ENCODE peak calls at places on chromosomes 16 and 17, in nine cellular contexts. One of them, this sample, is unnamed.

GRCh38 chr16:77062878-77063566 is 128.0 kb upstream of the MON1B start:
- DNase-seq in AG04449: no peak
- DNase-seq in brain microvascular endothelial cell: no peak
- DNase-seq in heart right ventricle: no peak
- DNase-seq in foreskin fibroblast: no peak
- DNase-seq in choroid plexus epithelial cell: no peak
- DNase-seq in left ventricle myocardium inferior: no peak
- DNase-seq in cardiac fibroblast: no peak
- DNase-seq in SK-N-SH: no peak
- DNase-seq in this sample: no peak

GRCh38 chr16:64914-65255 is 7.5 kb downstream of the RHBDF1 start:
- DNase-seq in brain microvascular endothelial cell: no peak
- DNase-seq in choroid plexus epithelial cell: no peak
- DNase-seq in heart right ventricle: no peak
- DNase-seq in left ventricle myocardium inferior: no peak
- DNase-seq in foreskin fibroblast: no peak
- DNase-seq in SK-N-SH: no peak
- DNase-seq in cardiac fibroblast: no peak
- DNase-seq in AG04449: no peak
- DNase-seq in this sample: no peak

GRCh38 chr17:59330314-59330942 is 1.0 kb upstream of the YPEL2 start:
- DNase-seq in foreskin fibroblast: peak
- DNase-seq in brain microvascular endothelial cell: no peak
- DNase-seq in left ventricle myocardium inferior: peak
- DNase-seq in cardiac fibroblast: no peak
- DNase-seq in AG04449: no peak
- DNase-seq in choroid plexus epithelial cell: no peak
- DNase-seq in heart right ventricle: peak
- DNase-seq in SK-N-SH: no peak
- DNase-seq in this sample: peak

GRCh38 chr16:50152386-50152806 is 710 bp upstream of the TENT4B start:
- DNase-seq in SK-N-SH: no peak
- DNase-seq in heart right ventricle: peak
- DNase-seq in left ventricle myocardium inferior: peak
- DNase-seq in foreskin fibroblast: peak
- DNase-seq in cardiac fibroblast: peak
- DNase-seq in brain microvascular endothelial cell: no peak
- DNase-seq in AG04449: no peak
- DNase-seq in choroid plexus epithelial cell: peak
- DNase-seq in this sample: no peak

GRCh38 chr17:64355536-64356303 is 34.9 kb downstream of the PECAM1 start:
- DNase-seq in foreskin fibroblast: peak
- DNase-seq in SK-N-SH: no peak
- DNase-seq in cardiac fibroblast: peak
- DNase-seq in choroid plexus epithelial cell: peak
- DNase-seq in heart right ventricle: no peak
- DNase-seq in brain microvascular endothelial cell: no peak
- DNase-seq in left ventricle myocardium inferior: no peak
- DNase-seq in AG04449: no peak
- DNase-seq in this sample: no peak

GRCh38 chr16:56758432-56758831 is 28.5 kb downstream of the NUP93 start:
- DNase-seq in cardiac fibroblast: no peak
- DNase-seq in left ventricle myocardium inferior: no peak
- DNase-seq in foreskin fibroblast: no peak
- DNase-seq in SK-N-SH: no peak
- DNase-seq in heart right ventricle: no peak
- DNase-seq in AG04449: no peak
- DNase-seq in brain microvascular endothelial cell: no peak
- DNase-seq in choroid plexus epithelial cell: no peak
- DNase-seq in this sample: no peak

GRCh38 chr16:70520612-70521297 is 2.6 kb downstream of the COG4 start:
- DNase-seq in heart right ventricle: no peak
- DNase-seq in cardiac fibroblast: peak
- DNase-seq in foreskin fibroblast: peak
- DNase-seq in brain microvascular endothelial cell: peak
- DNase-seq in choroid plexus epithelial cell: peak
- DNase-seq in SK-N-SH: no peak
- DNase-seq in AG04449: peak
- DNase-seq in left ventricle myocardium inferior: no peak
- DNase-seq in this sample: no peak

GRCh38 chr16:17511340-17511739 is 40.6 kb upstream of the XYLT1 start:
- DNase-seq in AG04449: peak
- DNase-seq in choroid plexus epithelial cell: no peak
- DNase-seq in heart right ventricle: no peak
- DNase-seq in left ventricle myocardium inferior: no peak
- DNase-seq in cardiac fibroblast: peak
- DNase-seq in brain microvascular endothelial cell: no peak
- DNase-seq in SK-N-SH: peak
- DNase-seq in foreskin fibroblast: peak
- DNase-seq in this sample: no peak

GRCh38 chr16:13997933-13998332 is 73.2 kb upstream of the MRTFB start:
- DNase-seq in foreskin fibroblast: no peak
- DNase-seq in cardiac fibroblast: no peak
- DNase-seq in brain microvascular endothelial cell: no peak
- DNase-seq in SK-N-SH: no peak
- DNase-seq in AG04449: no peak
- DNase-seq in choroid plexus epithelial cell: no peak
- DNase-seq in heart right ventricle: no peak
- DNase-seq in left ventricle myocardium inferior: no peak
- DNase-seq in this sample: no peak

GRCh38 chr17:5587431-5588032 is 3.2 kb upstream of the NLRP1 start:
- DNase-seq in cardiac fibroblast: peak
- DNase-seq in foreskin fibroblast: peak
- DNase-seq in brain microvascular endothelial cell: peak
- DNase-seq in choroid plexus epithelial cell: peak
- DNase-seq in left ventricle myocardium inferior: no peak
- DNase-seq in SK-N-SH: peak
- DNase-seq in AG04449: no peak
- DNase-seq in heart right ventricle: peak
- DNase-seq in this sample: no peak

GRCh38 chr16:73054732-73055481 is 7.0 kb upstream of the ZFHX3 start:
- DNase-seq in foreskin fibroblast: peak
- DNase-seq in cardiac fibroblast: peak
- DNase-seq in AG04449: no peak
- DNase-seq in brain microvascular endothelial cell: no peak
- DNase-seq in left ventricle myocardium inferior: no peak
- DNase-seq in SK-N-SH: peak
- DNase-seq in choroid plexus epithelial cell: peak
- DNase-seq in heart right ventricle: no peak
- DNase-seq in this sample: no peak

GRCh38 chr16:19375561-19376158 is 42.0 kb upstream of the TMC5 start:
- DNase-seq in heart right ventricle: peak
- DNase-seq in SK-N-SH: peak
- DNase-seq in AG04449: no peak
- DNase-seq in brain microvascular endothelial cell: peak
- DNase-seq in left ventricle myocardium inferior: no peak
- DNase-seq in cardiac fibroblast: peak
- DNase-seq in foreskin fibroblast: peak
- DNase-seq in choroid plexus epithelial cell: peak
- DNase-seq in this sample: no peak

GRCh38 chr16:53545433-53545832 is 42.4 kb upstream of the AKTIP start:
- DNase-seq in brain microvascular endothelial cell: no peak
- DNase-seq in left ventricle myocardium inferior: no peak
- DNase-seq in heart right ventricle: no peak
- DNase-seq in foreskin fibroblast: no peak
- DNase-seq in AG04449: no peak
- DNase-seq in SK-N-SH: no peak
- DNase-seq in cardiac fibroblast: no peak
- DNase-seq in choroid plexus epithelial cell: no peak
- DNase-seq in this sample: no peak

GRCh38 chr17:40556884-40557414 is 8.3 kb downstream of the CCR7 start:
- DNase-seq in AG04449: no peak
- DNase-seq in brain microvascular endothelial cell: no peak
- DNase-seq in cardiac fibroblast: peak
- DNase-seq in SK-N-SH: peak
- DNase-seq in left ventricle myocardium inferior: peak
- DNase-seq in choroid plexus epithelial cell: peak
- DNase-seq in heart right ventricle: peak
- DNase-seq in foreskin fibroblast: peak
- DNase-seq in this sample: peak

GRCh38 chr16:77574867-77575619 is 140.2 kb upstream of the ADAMTS18 start:
- DNase-seq in heart right ventricle: peak
- DNase-seq in choroid plexus epithelial cell: peak
- DNase-seq in brain microvascular endothelial cell: no peak
- DNase-seq in cardiac fibroblast: peak
- DNase-seq in AG04449: no peak
- DNase-seq in left ventricle myocardium inferior: no peak
- DNase-seq in SK-N-SH: no peak
- DNase-seq in foreskin fibroblast: no peak
- DNase-seq in this sample: peak

GRCh38 chr17:51667722-51668083 is 407.4 kb downstream of the UTP18 start:
- DNase-seq in left ventricle myocardium inferior: no peak
- DNase-seq in heart right ventricle: no peak
- DNase-seq in SK-N-SH: no peak
- DNase-seq in choroid plexus epithelial cell: no peak
- DNase-seq in AG04449: no peak
- DNase-seq in cardiac fibroblast: no peak
- DNase-seq in brain microvascular endothelial cell: no peak
- DNase-seq in foreskin fibroblast: no peak
- DNase-seq in this sample: no peak

GRCh38 chr17:48143629-48144028 is 36.1 kb downstream of the SNX11 start:
- DNase-seq in choroid plexus epithelial cell: no peak
- DNase-seq in foreskin fibroblast: no peak
- DNase-seq in heart right ventricle: no peak
- DNase-seq in AG04449: no peak
- DNase-seq in brain microvascular endothelial cell: no peak
- DNase-seq in cardiac fibroblast: no peak
- DNase-seq in left ventricle myocardium inferior: no peak
- DNase-seq in SK-N-SH: no peak
- DNase-seq in this sample: no peak

DNA sequence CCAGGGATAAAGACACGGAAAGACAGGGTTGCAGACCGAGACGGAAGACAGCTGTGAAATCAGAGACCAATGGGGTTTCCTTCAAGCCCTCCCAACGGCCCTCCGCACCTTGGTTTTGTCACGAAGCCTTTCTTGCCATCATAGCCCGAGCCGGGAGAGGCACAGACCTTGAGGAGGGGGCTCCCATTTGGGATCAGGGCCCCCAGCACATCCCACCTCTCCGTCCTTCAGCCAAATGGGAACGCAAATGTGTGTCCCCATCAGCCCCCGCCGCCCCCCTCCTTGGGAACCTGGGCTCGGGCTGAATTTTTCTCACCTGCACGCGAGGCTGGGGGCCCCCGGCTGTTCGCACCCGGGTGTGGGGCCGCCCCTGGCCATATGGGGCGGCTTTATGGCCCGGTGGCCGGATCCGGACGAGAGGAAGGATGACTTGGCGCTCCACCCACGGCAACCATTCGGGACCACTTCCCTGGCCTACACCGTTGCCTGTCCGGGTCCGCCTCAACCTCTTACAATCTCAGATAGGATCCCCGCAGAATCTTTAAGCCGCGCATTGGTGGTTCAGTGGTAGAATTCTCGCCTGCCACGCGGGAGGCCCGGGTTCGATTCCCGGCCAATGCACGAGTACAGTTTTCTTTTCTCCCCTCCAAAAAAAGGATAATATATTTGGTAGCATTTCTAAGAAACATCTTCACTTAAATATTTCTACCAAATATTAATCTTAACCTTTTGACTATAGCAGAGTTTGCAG is 1.5 kb upstream of the HES7 start:
- DNase-seq in brain microvascular endothelial cell: peak
- DNase-seq in cardiac fibroblast: peak
- DNase-seq in choroid plexus epithelial cell: peak
- DNase-seq in left ventricle myocardium inferior: peak
- DNase-seq in AG04449: no peak
- DNase-seq in foreskin fibroblast: peak
- DNase-seq in heart right ventricle: peak
- DNase-seq in SK-N-SH: peak
- DNase-seq in this sample: peak
- H3K4me3 ChIP-seq in brain microvascular endothelial cell: peak
- H3K4me3 ChIP-seq in cardiac fibroblast: peak
- H3K4me3 ChIP-seq in choroid plexus epithelial cell: peak
- H3K4me3 ChIP-seq in left ventricle myocardium inferior: peak
- H3K4me3 ChIP-seq in AG04449: peak
- H3K4me3 ChIP-seq in foreskin fibroblast: peak
- H3K4me3 ChIP-seq in heart right ventricle: peak
- H3K4me3 ChIP-seq in SK-N-SH: peak
- H3K4me3 ChIP-seq in this sample: peak

DNA sequence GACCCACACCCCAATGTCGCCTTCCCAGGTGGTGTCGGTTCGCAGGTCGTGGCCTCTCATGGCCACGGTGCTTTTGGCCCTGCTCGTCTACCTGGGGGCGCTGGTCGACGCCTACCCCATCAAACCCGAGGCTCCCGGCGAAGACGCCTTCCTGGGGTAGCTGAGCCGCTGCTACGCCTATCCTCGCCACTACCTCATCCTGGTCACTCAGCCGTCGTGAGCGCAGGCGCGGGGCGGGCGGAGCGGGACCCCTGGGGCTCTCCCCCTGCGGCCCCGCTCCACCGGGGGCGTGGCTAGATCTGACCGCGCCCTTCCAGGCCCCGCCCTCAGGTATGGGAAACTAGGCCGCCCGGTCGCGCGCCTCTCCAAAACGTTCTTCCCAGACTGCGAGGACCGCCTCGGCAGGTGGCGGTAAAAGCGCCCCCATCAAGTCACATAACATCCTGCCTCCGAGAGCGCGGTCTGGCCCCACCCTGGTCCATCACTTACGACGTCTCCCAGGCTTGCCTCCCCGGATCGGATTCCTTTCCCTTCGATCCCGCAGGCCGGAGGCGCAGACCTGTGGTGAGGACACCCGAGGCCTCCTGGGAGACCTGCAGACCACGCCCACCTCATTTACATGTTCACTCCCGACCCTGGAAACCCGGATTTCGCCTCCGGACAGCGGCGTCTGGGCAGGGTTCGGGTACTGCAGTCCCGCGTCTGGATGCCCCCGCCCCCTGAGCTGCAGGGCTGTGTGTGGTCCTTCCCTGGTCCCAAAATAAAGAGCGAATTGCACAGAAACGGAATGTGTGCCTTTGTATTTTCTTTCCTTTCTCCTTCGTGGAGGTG is 91.5 kb upstream of the TMEM97 start:
- DNase-seq in brain microvascular endothelial cell: peak
- DNase-seq in left ventricle myocardium inferior: no peak
- DNase-seq in AG04449: no peak
- DNase-seq in heart right ventricle: no peak
- DNase-seq in choroid plexus epithelial cell: peak
- DNase-seq in cardiac fibroblast: peak
- DNase-seq in foreskin fibroblast: peak
- DNase-seq in SK-N-SH: peak
- DNase-seq in this sample: peak
- H3K4me3 ChIP-seq in brain microvascular endothelial cell: peak
- H3K4me3 ChIP-seq in left ventricle myocardium inferior: peak
- H3K4me3 ChIP-seq in AG04449: peak
- H3K4me3 ChIP-seq in heart right ventricle: peak
- H3K4me3 ChIP-seq in choroid plexus epithelial cell: peak
- H3K4me3 ChIP-seq in cardiac fibroblast: peak
- H3K4me3 ChIP-seq in foreskin fibroblast: peak
- H3K4me3 ChIP-seq in SK-N-SH: peak
- H3K4me3 ChIP-seq in this sample: peak

GRCh38 chr16:31141489-31142108 is 6.1 kb upstream of the PRSS8 start:
- DNase-seq in brain microvascular endothelial cell: peak
- DNase-seq in SK-N-SH: peak
- DNase-seq in AG04449: peak
- DNase-seq in heart right ventricle: no peak
- DNase-seq in choroid plexus epithelial cell: no peak
- DNase-seq in left ventricle myocardium inferior: no peak
- DNase-seq in foreskin fibroblast: no peak
- DNase-seq in cardiac fibroblast: no peak
- DNase-seq in this sample: peak
- H3K4me3 ChIP-seq in brain microvascular endothelial cell: peak
- H3K4me3 ChIP-seq in SK-N-SH: peak
- H3K4me3 ChIP-seq in AG04449: peak
- H3K4me3 ChIP-seq in heart right ventricle: peak
- H3K4me3 ChIP-seq in choroid plexus epithelial cell: peak
- H3K4me3 ChIP-seq in left ventricle myocardium inferior: peak
- H3K4me3 ChIP-seq in foreskin fibroblast: peak
- H3K4me3 ChIP-seq in cardiac fibroblast: peak
- H3K4me3 ChIP-seq in this sample: peak

GRCh38 chr17:44910231-44911106 is 4.8 kb downstream of the GFAP start:
- DNase-seq in left ventricle myocardium inferior: no peak
- DNase-seq in choroid plexus epithelial cell: no peak
- DNase-seq in AG04449: no peak
- DNase-seq in heart right ventricle: no peak
- DNase-seq in brain microvascular endothelial cell: no peak
- DNase-seq in cardiac fibroblast: no peak
- DNase-seq in foreskin fibroblast: no peak
- DNase-seq in SK-N-SH: peak
- DNase-seq in this sample: no peak
- H3K4me3 ChIP-seq in left ventricle myocardium inferior: peak
- H3K4me3 ChIP-seq in choroid plexus epithelial cell: no peak
- H3K4me3 ChIP-seq in AG04449: no peak
- H3K4me3 ChIP-seq in heart right ventricle: peak
- H3K4me3 ChIP-seq in brain microvascular endothelial cell: no peak
- H3K4me3 ChIP-seq in cardiac fibroblast: no peak
- H3K4me3 ChIP-seq in foreskin fibroblast: no peak
- H3K4me3 ChIP-seq in SK-N-SH: no peak
- H3K4me3 ChIP-seq in this sample: no peak